ENCODE peak calls at places on chromosomes 6 and 20, in nine cellular contexts. G is SK-N-SH, T is A549, N is NB4, Y is HepG2, B is endothelial cell of umbilical vein, Z is H1, O is HCT116, S is GM12878. W is an unnamed sample.

GRCh38 chr6:100724222-100724621 is 156.9 kb downstream of the ASCC3 start:
- DNase-seq in G (no peak), T (no peak), N (no peak), Y (no peak), B (no peak), Z (no peak), O (no peak), S (no peak), W (no peak)

GRCh38 chr6:20582586-20583446 is 48.6 kb downstream of the CDKAL1 start:
- DNase-seq in G (no peak), T (no peak), N (no peak), Y (no peak), B (no peak), Z (no peak), O (no peak), S (no peak), W (no peak)

GRCh38 chr6:41046084-41046483 is 3.8 kb downstream of the TSPO2 start:
- DNase-seq in G (no peak), T (no peak), N (no peak), Y (no peak), B (no peak), Z (no peak), O (no peak), S (no peak), W (no peak)

GRCh38 chr20:37362821-37363220 is 16.9 kb downstream of the SRC start:
- DNase-seq in G (no peak), T (no peak), N (no peak), Y (no peak), B (no peak), Z (no peak), O (no peak), S (no peak), W (peak; percentile 6)

GRCh38 chr6:134564705-134565104 is 246.8 kb upstream of the SGK1 start:
- DNase-seq in G (no peak), T (no peak), N (no peak), Y (peak; percentile 6), B (no peak), Z (no peak), O (no peak), S (no peak), W (no peak)

GRCh38 chr6:87731818-87732661 is 30.0 kb upstream of the AKIRIN2 start:
- DNase-seq in G (no peak), T (peak; percentile 92), N (peak; percentile 94), Y (peak; percentile 86), B (peak; percentile 88), Z (no peak), O (peak; percentile 76), S (peak; percentile 71), W (no peak)

GRCh38 chr6:106608080-106608668 is 21.1 kb downstream of the RTN4IP1 start:
- DNase-seq in G (peak; percentile 51), T (peak; percentile 61), N (peak; percentile 80), Y (peak; percentile 79), B (peak; percentile 61), Z (no peak), O (peak; percentile 64), S (peak; percentile 40), W (no peak)

GRCh38 chr20:17227199-17227535 is 327 bp downstream of the PCSK2 start:
- DNase-seq in G (peak; percentile 28), T (no peak), N (no peak), Y (no peak), B (no peak), Z (peak; percentile 48), O (no peak), S (no peak), W (peak; percentile 12)

GRCh38 chr20:45329497-45330319 is 18.5 kb downstream of the SDC4 start:
- DNase-seq in G (no peak), T (no peak), N (no peak), Y (no peak), B (no peak), Z (no peak), O (no peak), S (no peak), W (no peak)

GRCh38 chr6:97052152-97052787 is 127.7 kb downstream of the KLHL32 start:
- DNase-seq in G (no peak), T (no peak), N (no peak), Y (no peak), B (no peak), Z (no peak), O (no peak), S (no peak), W (no peak)

GRCh38 chr6:97053643-97054411 is 129.3 kb downstream of the KLHL32 start:
- DNase-seq in G (peak; percentile 26), T (peak; percentile 1), N (no peak), Y (no peak), B (peak; percentile 29), Z (no peak), O (peak; percentile 21), S (no peak), W (no peak)

GRCh38 chr6:97047473-97048201 is 123.1 kb downstream of the KLHL32 start:
- DNase-seq in G (no peak), T (no peak), N (no peak), Y (no peak), B (no peak), Z (no peak), O (no peak), S (no peak), W (no peak)

GRCh38 chr6:97048771-97049170 is 124.2 kb downstream of the KLHL32 start:
- DNase-seq in G (no peak), T (no peak), N (no peak), Y (no peak), B (no peak), Z (no peak), O (no peak), S (no peak), W (no peak)

DNA sequence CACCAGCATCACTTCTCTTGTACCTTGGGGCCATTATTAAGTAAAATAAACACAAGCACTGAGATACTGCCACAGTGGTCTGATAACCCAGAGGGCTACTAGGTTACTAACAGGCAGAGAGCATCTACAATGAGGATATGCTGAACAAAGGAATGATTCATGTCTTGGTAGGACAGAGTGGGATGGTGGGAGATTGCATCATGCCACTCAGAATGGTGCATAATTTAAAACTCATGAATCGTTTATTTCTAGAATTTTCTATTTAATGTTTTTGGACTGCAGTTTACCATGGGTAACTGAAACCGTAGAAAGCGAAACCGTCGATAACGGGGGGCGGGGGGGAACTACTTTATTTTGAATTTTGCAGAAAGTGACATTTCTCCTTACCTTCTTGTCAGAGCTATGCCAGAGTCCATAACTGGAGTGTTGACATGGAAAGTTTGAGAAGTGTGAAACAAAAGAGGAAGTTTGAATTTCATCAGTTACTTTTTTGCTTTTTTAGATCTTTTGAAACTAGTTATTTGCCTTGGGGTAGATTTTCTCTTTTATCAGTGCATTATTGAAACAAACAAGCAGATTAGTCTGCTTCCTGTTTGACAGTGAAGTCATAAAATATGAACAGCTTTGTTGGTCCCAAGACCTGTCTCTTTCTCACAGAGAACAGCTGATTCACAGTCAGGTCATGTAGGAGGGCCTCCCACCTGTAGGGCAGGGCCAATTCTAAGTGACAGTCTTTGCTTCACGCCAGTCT is 124.9 kb downstream of the KLHL32 start:
- DNase-seq in G (no peak), T (no peak), N (peak; percentile 54), Y (peak; percentile 33), B (no peak), Z (no peak), O (no peak), S (peak; percentile 57), W (no peak)
- TF ChIP-seq MAX in G (no peak), T (no peak), N (no peak), Y (no peak), B (no peak), Z (no peak), O (no peak), S (no peak), W (no peak)

GRCh38 chr6:125701354-125701668 is 48.1 kb upstream of the HEY2 start:
- DNase-seq in G (no peak), T (no peak), N (no peak), Y (no peak), B (no peak), Z (no peak), O (no peak), S (no peak), W (no peak)
- TF ChIP-seq MAX in G (no peak), T (no peak), N (no peak), Y (no peak), B (no peak), Z (no peak), O (no peak), S (no peak), W (no peak)

DNA sequence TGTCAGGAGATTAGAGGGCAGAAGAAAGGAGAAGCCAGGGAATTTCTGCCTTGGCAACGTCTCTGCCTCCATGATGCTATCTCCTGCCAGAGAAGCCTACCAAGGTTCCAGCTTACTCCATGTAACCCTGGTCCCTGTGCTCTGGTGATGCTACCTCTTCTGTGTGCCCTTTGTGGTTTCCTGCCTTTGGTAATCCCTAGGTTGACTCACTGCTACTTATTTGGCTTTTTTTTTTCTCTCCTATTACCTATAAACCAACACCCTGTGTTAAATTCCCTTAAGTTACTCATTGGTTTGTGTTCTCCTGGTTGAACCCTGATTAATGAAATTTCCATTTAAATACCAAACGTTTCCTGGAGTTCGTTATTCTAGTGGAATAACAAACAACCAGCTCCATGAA is 527.8 kb upstream of the FLRT3 start:
- DNase-seq in G (no peak), T (no peak), N (no peak), Y (no peak), B (no peak), Z (no peak), O (no peak), S (no peak), W (no peak)
- TF ChIP-seq MAX in G (no peak), T (no peak), N (no peak), Y (no peak), B (no peak), Z (no peak), O (no peak), S (no peak), W (no peak)

GRCh38 chr6:163712981-163713380 is 298.5 kb downstream of the QKI start:
- DNase-seq in G (no peak), T (no peak), N (peak; percentile 79), Y (no peak), B (no peak), Z (no peak), O (no peak), S (no peak), W (no peak)

GRCh38 chr6:163715846-163716245 is 301.3 kb downstream of the QKI start:
- DNase-seq in G (no peak), T (no peak), N (no peak), Y (no peak), B (no peak), Z (no peak), O (no peak), S (no peak), W (no peak)

GRCh38 chr6:163712569-163712966 is 298.1 kb downstream of the QKI start:
- DNase-seq in G (no peak), T (no peak), N (no peak), Y (no peak), B (no peak), Z (no peak), O (no peak), S (no peak), W (no peak)

GRCh38 chr6:163711615-163712568 is 297.4 kb downstream of the QKI start:
- DNase-seq in G (peak; percentile 81), T (no peak), N (peak; percentile 99), Y (peak; percentile 11), B (no peak), Z (no peak), O (no peak), S (peak; percentile 72), W (no peak)

DNA sequence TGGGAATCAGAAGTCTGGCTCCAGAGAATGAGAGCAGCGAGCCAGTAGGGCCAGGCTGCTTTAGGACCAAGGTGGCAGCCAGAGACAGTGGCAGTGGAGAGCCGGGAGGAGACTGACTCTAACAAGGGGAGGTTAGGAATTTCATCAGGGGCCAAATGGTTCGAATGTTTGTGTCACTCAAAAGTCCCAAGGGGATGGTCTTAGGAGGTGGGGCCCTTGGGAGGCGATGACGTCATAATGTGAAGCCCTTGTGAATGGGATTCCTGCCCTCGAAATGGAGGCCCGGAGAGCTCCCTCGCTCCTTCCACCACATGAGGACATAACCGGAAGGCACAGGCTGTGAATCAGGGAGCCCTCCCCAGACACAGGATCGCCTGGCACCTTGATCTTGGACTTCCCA is 299.7 kb downstream of the QKI start:
- DNase-seq in G (no peak), T (no peak), N (peak; percentile 67), Y (no peak), B (no peak), Z (no peak), O (no peak), S (no peak), W (no peak)
- TF ChIP-seq MAX in G (no peak), T (no peak), N (no peak), Y (no peak), B (no peak), Z (no peak), O (no peak), S (no peak), W (no peak)

W was measured in WTC11.